ENCODE peak calls at places on chromosomes 7 and 10, in eight cellular contexts. O is PC-3, N is choroid plexus epithelial cell, A is mucosa of descending colon, Q is A549, D is right cardiac atrium, T is GM23338, F is neuronal stem cell. G is an unnamed sample.

GRCh38 chr10:79331226-79331625 is 16.0 kb upstream of the PPIF start:
- DNase-seq in O (peak), N (no peak), A (no peak), Q (no peak), D (no peak), T (no peak), F (no peak), G (no peak)

GRCh38 chr10:59465089-59465488 is 102.7 kb upstream of the FAM13C start:
- DNase-seq in O (peak), N (peak), A (no peak), Q (peak), D (no peak), T (peak), F (no peak), G (no peak)

GRCh38 chr7:98265841-98266271 is 13.8 kb upstream of the TECPR1 start:
- DNase-seq in O (no peak), N (peak), A (no peak), Q (no peak), D (no peak), T (peak), F (no peak), G (no peak)

GRCh38 chr7:144019457-144019856 is 19.3 kb downstream of the OR6B1 start:
- DNase-seq in O (peak), N (peak), A (no peak), Q (peak), D (peak), T (no peak), F (no peak), G (no peak)

GRCh38 chr7:150939052-150939810 is 38.9 kb downstream of the KCNH2 start:
- DNase-seq in O (no peak), N (no peak), A (no peak), Q (no peak), D (no peak), T (no peak), F (no peak), G (no peak)

GRCh38 chr10:3192856-3193635 is 20.5 kb upstream of the PITRM1 start:
- DNase-seq in O (peak), N (peak), A (peak), Q (peak), D (no peak), T (peak), F (peak), G (no peak)

GRCh38 chr10:27104919-27105318 is 4.6 kb upstream of the ANKRD26 start:
- DNase-seq in O (no peak), N (no peak), A (no peak), Q (no peak), D (no peak), T (no peak), F (no peak), G (no peak)

GRCh38 chr7:73978681-73979563 is 49.1 kb upstream of the ELN start:
- DNase-seq in O (peak), N (peak), A (peak), Q (peak), D (peak), T (peak), F (no peak), G (peak)

GRCh38 chr10:89310092-89310886 is 8.4 kb downstream of the IFIT2 start:
- DNase-seq in O (no peak), N (no peak), A (no peak), Q (no peak), D (no peak), T (peak), F (no peak), G (no peak)

GRCh38 chr7:115812796-115813195 is 217.8 kb downstream of the TFEC start:
- DNase-seq in O (no peak), N (no peak), A (no peak), Q (no peak), D (no peak), T (no peak), F (peak), G (no peak)

GRCh38 chr7:130367088-130367755 is 13.1 kb upstream of the CPA1 start:
- DNase-seq in O (no peak), N (no peak), A (no peak), Q (no peak), D (no peak), T (no peak), F (no peak), G (peak)

GRCh38 chr10:14581553-14581952 is 193.1 kb downstream of the FAM107B start:
- DNase-seq in O (no peak), N (no peak), A (no peak), Q (no peak), D (no peak), T (no peak), F (no peak), G (no peak)

GRCh38 chr10:12685261-12685861 is 316.2 kb downstream of the CCDC3 start:
- DNase-seq in O (no peak), N (peak), A (no peak), Q (no peak), D (no peak), T (no peak), F (no peak), G (no peak)

GRCh38 chr7:31335161-31335888 is 5.2 kb downstream of the NEUROD6 start:
- DNase-seq in O (no peak), N (no peak), A (no peak), Q (no peak), D (no peak), T (no peak), F (no peak), G (no peak)

GRCh38 chr7:36606442-36607205 is 117.7 kb downstream of the AOAH start:
- DNase-seq in O (no peak), N (no peak), A (no peak), Q (no peak), D (no peak), T (no peak), F (no peak), G (no peak)

GRCh38 chr7:55526770-55527169 is 45.5 kb downstream of the VOPP1 start:
- DNase-seq in O (no peak), N (no peak), A (no peak), Q (no peak), D (no peak), T (peak), F (peak), G (no peak)

GRCh38 chr10:31304261-31304970 is 14.6 kb upstream of the ZEB1 start:
- DNase-seq in O (no peak), N (peak), A (no peak), Q (no peak), D (no peak), T (no peak), F (no peak), G (no peak)

GRCh38 chr10:5575482-5576153 is 50.9 kb downstream of the CALML3 start:
- DNase-seq in O (peak), N (peak), A (peak), Q (no peak), D (peak), T (no peak), F (no peak), G (peak)

GRCh38 chr10:101716891-101717659 is 22.1 kb upstream of the FBXW4 start:
- DNase-seq in O (peak), N (no peak), A (no peak), Q (no peak), D (no peak), T (no peak), F (no peak), G (no peak)

GRCh38 chr7:27840314-27840713 is 100.4 kb downstream of the TAX1BP1 start:
- DNase-seq in O (no peak), N (no peak), A (no peak), Q (no peak), D (no peak), T (no peak), F (no peak), G (no peak)

GRCh38 chr10:57460540-57460939 is 807.2 kb downstream of the IPMK start:
- DNase-seq in O (no peak), N (no peak), A (no peak), Q (no peak), D (no peak), T (no peak), F (no peak), G (no peak)

GRCh38 chr7:149355390-149356048 is 93.5 kb downstream of the ZNF783 start:
- DNase-seq in O (peak), N (no peak), A (no peak), Q (peak), D (no peak), T (peak), F (no peak), G (no peak)

GRCh38 chr7:99601656-99602310 is 3.7 kb downstream of the TMEM225B start:
- DNase-seq in O (no peak), N (no peak), A (no peak), Q (no peak), D (no peak), T (peak), F (no peak), G (no peak)

GRCh38 chr10:109892087-109892486 is 31.2 kb downstream of the XPNPEP1 start:
- DNase-seq in O (no peak), N (no peak), A (no peak), Q (no peak), D (no peak), T (no peak), F (no peak), G (no peak)

GRCh38 chr7:909358-910329 is 33.3 kb downstream of the GET4 start:
- DNase-seq in O (peak), N (peak), A (peak), Q (peak), D (peak), T (no peak), F (peak), G (peak)

GRCh38 chr10:104328916-104329710 is 9.2 kb downstream of the ITPRIP start:
- DNase-seq in O (peak), N (peak), A (no peak), Q (peak), D (peak), T (peak), F (peak), G (peak)

GRCh38 chr10:104329754-104330153 is 8.5 kb downstream of the ITPRIP start:
- DNase-seq in O (peak), N (peak), A (no peak), Q (peak), D (peak), T (no peak), F (no peak), G (peak)

GRCh38 chr10:104326991-104327610 is 11.2 kb downstream of the ITPRIP start:
- DNase-seq in O (no peak), N (peak), A (no peak), Q (no peak), D (peak), T (no peak), F (no peak), G (peak)

GRCh38 chr10:104327745-104328635 is 10.3 kb downstream of the ITPRIP start:
- DNase-seq in O (peak), N (peak), A (no peak), Q (peak), D (peak), T (peak), F (no peak), G (peak)

DNA sequence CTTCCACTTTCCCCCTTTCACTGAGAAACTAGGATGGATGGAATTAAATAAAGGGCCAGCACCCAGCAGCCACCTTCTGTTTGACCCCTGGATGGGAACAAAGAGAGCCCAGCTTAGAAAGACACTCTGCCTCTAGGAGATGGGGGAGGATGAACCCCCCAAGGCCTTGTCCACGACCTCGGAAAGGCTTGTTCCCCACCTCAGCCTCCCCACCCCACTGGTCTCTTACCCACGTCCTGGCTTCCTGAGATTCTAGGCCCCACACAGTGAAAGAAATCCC is 9.7 kb downstream of the ITPRIP start:
- DNase-seq in O (no peak), N (no peak), A (no peak), Q (no peak), D (no peak), T (no peak), F (peak), G (no peak)
- H3K4me3 ChIP-seq in O (peak), N (peak), A (no peak), Q (peak), D (peak), T (peak), F (no peak), G (no peak)

GRCh38 chr7:157576415-157576814 is 239.6 kb downstream of the DNAJB6 start:
- DNase-seq in O (no peak), N (no peak), A (peak), Q (no peak), D (peak), T (no peak), F (no peak), G (peak)
- H3K4me3 ChIP-seq in O (no peak), N (no peak), A (no peak), Q (no peak), D (no peak), T (no peak), F (no peak), G (peak)

DNA sequence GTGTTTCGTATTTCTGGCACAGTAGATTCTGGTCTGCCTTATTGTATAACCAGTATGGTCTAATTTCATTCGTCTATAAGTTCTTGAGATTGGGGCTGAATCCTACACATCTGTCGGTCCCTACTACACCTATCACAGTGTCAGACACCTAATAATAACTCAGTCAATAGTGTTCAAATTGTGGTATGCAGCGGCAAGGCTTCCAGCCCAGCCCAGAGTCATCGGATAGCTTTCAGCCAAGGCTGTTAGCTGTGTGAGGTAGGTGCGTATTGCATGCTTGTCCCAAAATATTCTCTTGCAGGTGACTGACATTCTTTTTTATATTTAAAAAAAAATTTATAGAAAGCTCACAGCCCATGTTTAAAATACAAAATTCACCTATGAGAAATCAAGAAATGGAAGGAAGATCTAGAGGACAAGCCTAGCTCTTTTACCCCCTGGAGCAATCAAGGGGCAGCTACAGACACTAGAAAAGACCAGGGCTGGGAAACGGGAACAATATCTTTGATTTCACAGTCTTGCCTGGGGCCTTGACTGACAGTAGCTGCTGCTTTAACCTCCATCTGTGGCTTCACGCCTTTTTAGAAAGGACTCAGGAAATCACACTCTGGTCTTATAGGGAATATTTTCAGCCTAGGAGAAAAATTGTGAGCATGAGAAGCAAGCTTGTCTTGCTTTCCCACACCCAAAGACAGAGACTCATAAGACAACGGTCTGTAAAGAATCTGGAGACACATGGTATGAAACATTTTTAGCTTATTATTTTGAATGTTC is 9.5 kb upstream of the ASB4 start:
- DNase-seq in O (no peak), N (peak), A (no peak), Q (peak), D (no peak), T (peak), F (no peak), G (no peak)
- H3K4me3 ChIP-seq in O (no peak), N (no peak), A (no peak), Q (no peak), D (no peak), T (no peak), F (no peak), G (no peak)

GRCh38 chr7:52431082-52431815 is 604.2 kb upstream of the POM121L12 start:
- DNase-seq in O (no peak), N (no peak), A (no peak), Q (no peak), D (no peak), T (no peak), F (no peak), G (no peak)
- H3K4me3 ChIP-seq in O (no peak), N (no peak), A (no peak), Q (no peak), D (no peak), T (no peak), F (no peak), G (no peak)

G was measured in spleen.